ENCODE peak calls at places on chromosomes 13 and 19, in seven cellular contexts. N, F, O, Y, D, Z and Q are unnamed samples.

GRCh38 chr13:46964789-46965527 is 68.1 kb upstream of the HTR2A start:
- DNase-seq in Y (peak), Z (peak), N (peak), F (no peak), O (no peak), D (no peak), Q (peak)

GRCh38 chr19:39498262-39499081 is at the start of gene DLL3:
- DNase-seq in F (no peak), Z (no peak), D (no peak), Y (no peak), N (peak), O (peak), Q (peak)

GRCh38 chr13:23921451-23921888 is 24.2 kb upstream of the C1QTNF9B start:
- DNase-seq in D (no peak), O (no peak), F (no peak), Z (peak), N (peak), Y (peak), Q (peak)

GRCh38 chr19:22545751-22546150 is 88.4 kb upstream of the ZNF492 start:
- DNase-seq in F (no peak), N (no peak), D (peak), O (peak), Z (peak), Y (peak), Q (peak)

GRCh38 chr13:112877066-112877465 is 91.9 kb upstream of the MCF2L start:
- DNase-seq in N (no peak), O (no peak), Z (no peak), D (no peak), Y (no peak), F (no peak), Q (no peak)

GRCh38 chr19:35618857-35619256 is 6.3 kb downstream of the HAUS5 start:
- DNase-seq in D (no peak), F (no peak), N (no peak), O (no peak), Y (no peak), Z (no peak), Q (no peak)

GRCh38 chr13:86976521-86977324 is 694.4 kb upstream of the SLITRK5 start:
- DNase-seq in D (no peak), N (peak), O (no peak), Y (no peak), F (no peak), Z (no peak), Q (peak)

GRCh38 chr13:46131705-46132104 is 26.9 kb upstream of the CPB2 start:
- DNase-seq in Z (no peak), O (peak), N (no peak), F (no peak), D (no peak), Y (no peak), Q (no peak)

GRCh38 chr19:47417746-47418594 is 1.4 kb downstream of the MEIS3 start:
- DNase-seq in O (no peak), Z (peak), N (peak), Y (no peak), D (no peak), F (no peak), Q (peak)

GRCh38 chr13:27406178-27406939 is 18.1 kb upstream of the GTF3A start:
- DNase-seq in N (peak), O (peak), Y (peak), Z (peak), D (peak), F (no peak), Q (peak)

GRCh38 chr13:85261757-85262346 is 537.4 kb downstream of the SLITRK6 start:
- DNase-seq in F (no peak), O (no peak), Z (peak), D (no peak), Y (no peak), N (peak), Q (no peak)

GRCh38 chr19:20664917-20665781 is 3.8 kb upstream of the ZNF626 start:
- DNase-seq in D (no peak), F (no peak), Y (peak), Z (peak), O (no peak), N (no peak), Q (peak)

GRCh38 chr19:44596428-44597130 is 16.8 kb upstream of the IGSF23 start:
- DNase-seq in O (no peak), Z (no peak), D (no peak), Y (no peak), N (no peak), F (no peak), Q (no peak)

GRCh38 chr13:98293103-98293502 is 116.0 kb upstream of the RNF113B start:
- DNase-seq in O (peak), Y (no peak), Z (no peak), N (no peak), D (peak), F (no peak), Q (no peak)

GRCh38 chr19:5951338-5951861 is 26.5 kb downstream of the RANBP3 start:
- DNase-seq in Y (no peak), Z (no peak), O (peak), N (no peak), F (no peak), D (no peak), Q (no peak)

GRCh38 chr19:8445488-8446001 is 770 bp downstream of the HNRNPM start:
- DNase-seq in F (no peak), O (no peak), Z (peak), N (no peak), Y (peak), D (peak), Q (peak)

GRCh38 chr19:1566392-1567115 is 1.6 kb downstream of the MEX3D start:
- DNase-seq in Y (peak), D (peak), F (no peak), N (peak), O (no peak), Z (peak), Q (peak)

GRCh38 chr13:99280166-99280565 is 22.0 kb upstream of the GPR18 start:
- DNase-seq in F (no peak), D (no peak), Y (peak), N (no peak), O (no peak), Z (peak), Q (peak)

GRCh38 chr19:10516064-10516385 is 1.2 kb downstream of the S1PR5 start:
- DNase-seq in F (no peak), N (no peak), O (no peak), D (no peak), Y (no peak), Z (no peak), Q (no peak)

GRCh38 chr19:43636121-43636683 is 3.4 kb downstream of the CADM4 start:
- DNase-seq in D (no peak), Y (no peak), Z (peak), F (no peak), O (no peak), N (no peak), Q (peak)

GRCh38 chr19:13212759-13213330 is 62.6 kb downstream of the IER2 start:
- DNase-seq in Z (peak), N (peak), Y (peak), O (peak), F (peak), D (peak), Q (peak)

GRCh38 chr19:49342291-49342721 is 7.1 kb downstream of the CD37 start:
- DNase-seq in N (no peak), Z (no peak), D (no peak), F (no peak), O (no peak), Y (no peak), Q (no peak)

GRCh38 chr19:30029721-30030510 is 87.9 kb downstream of the URI1 start:
- DNase-seq in O (no peak), Y (no peak), F (peak), D (no peak), Z (peak), N (peak), Q (no peak)

GRCh38 chr13:114148521-114148855 is 16.1 kb upstream of the RASA3 start:
- DNase-seq in D (peak), F (peak), Z (no peak), N (no peak), Y (no peak), O (peak), Q (no peak)